ENCODE peak calls at places on chromosomes 13 and 19, in seven cellular contexts. G is NCI-H2081; L is stimulated activated CD8-positive, alpha-beta memory T cell treated with anti-CD3 and anti-CD28 coated beads, Interleukin-7, amount 100 ng/mL, for 1 hour; T is left ventricle myocardium inferior; W is activated T-cell treated with anti-CD3 and anti-CD28 coated beads for 1 hour; N is C1 segment of cervical spinal cord; U is heart left ventricle. J is an unnamed sample.
A peak's percentile ranks its signal among the peaks of the same experiment; 100 is the strongest.

GRCh38 chr19:8370176-8371010 is 6.4 kb downstream of the ANGPTL4 start:
- DNase-seq in G (no peak), L (no peak), T (no peak), W (no peak), N (no peak), U (peak; percentile 31), J (no peak)

GRCh38 chr19:40822161-40822560 is 23.2 kb downstream of the EGLN2 start:
- DNase-seq in G (no peak), L (no peak), T (no peak), W (no peak), N (no peak), U (no peak), J (no peak)

GRCh38 chr13:29472317-29472961 is 123.0 kb downstream of the SLC7A1 start:
- DNase-seq in G (no peak), L (peak; percentile 9), T (no peak), W (peak; percentile 12), N (no peak), U (no peak), J (no peak)

GRCh38 chr13:46552888-46553520 is at the start of gene LRCH1:
- DNase-seq in G (peak; percentile 86), L (peak; percentile 75), T (peak; percentile 93), W (peak; percentile 77), N (peak; percentile 27), U (peak; percentile 94), J (peak; percentile 77)

GRCh38 chr13:92991687-92992086 is 234.9 kb upstream of the GPC6 start:
- DNase-seq in G (no peak), L (no peak), T (no peak), W (no peak), N (no peak), U (no peak), J (no peak)

GRCh38 chr19:48795855-48796142 is 15.0 kb downstream of the BCAT2 start:
- DNase-seq in G (no peak), L (no peak), T (peak; percentile 52), W (no peak), N (no peak), U (peak; percentile 50), J (no peak)

GRCh38 chr13:111630411-111630810 is 310.0 kb downstream of the TEX29 start:
- DNase-seq in G (no peak), L (no peak), T (no peak), W (no peak), N (no peak), U (no peak), J (no peak)

GRCh38 chr19:13782537-13782936 is 8.3 kb downstream of the C19orf53 start:
- DNase-seq in G (no peak), L (no peak), T (no peak), W (no peak), N (no peak), U (no peak), J (no peak)

GRCh38 chr13:51136276-51136980 is 25.4 kb upstream of the C13orf42 start:
- DNase-seq in G (no peak), L (no peak), T (no peak), W (no peak), N (no peak), U (no peak), J (no peak)